ENCODE peak calls at places on chromosomes 12 and 14, in eight cellular contexts. One of them, this sample, is unnamed.
A peak's percentile ranks its signal among the peaks of the same experiment; 100 is the strongest.

GRCh38 chr14:82190812-82191211 is 657.2 kb upstream of the SEL1L start:
- DNase-seq in GM04504: no peak
- DNase-seq in iPS-NIHi11: no peak
- DNase-seq in hypothalamus: no peak
- DNase-seq in HEK293T: no peak
- DNase-seq in endothelial cell: no peak
- DNase-seq in NCI-H510A treated with DMSO at 0.1 percent for 48 hours: no peak
- DNase-seq in ecto neural progenitor cell: no peak
- DNase-seq in this sample: no peak

GRCh38 chr14:104594310-104595046 is 10.1 kb downstream of the TMEM179 start:
- DNase-seq in NCI-H510A treated with DMSO at 0.1 percent for 48 hours: no peak
- DNase-seq in endothelial cell: no peak
- DNase-seq in ecto neural progenitor cell: no peak
- DNase-seq in hypothalamus: no peak
- DNase-seq in iPS-NIHi11: no peak
- DNase-seq in HEK293T: no peak
- DNase-seq in GM04504: no peak
- DNase-seq in this sample: no peak

GRCh38 chr12:7450667-7451066 is 6.7 kb upstream of the CD163L1 start:
- DNase-seq in ecto neural progenitor cell: no peak
- DNase-seq in iPS-NIHi11: no peak
- DNase-seq in endothelial cell: no peak
- DNase-seq in hypothalamus: no peak
- DNase-seq in HEK293T: no peak
- DNase-seq in GM04504: no peak
- DNase-seq in NCI-H510A treated with DMSO at 0.1 percent for 48 hours: no peak
- DNase-seq in this sample: no peak

GRCh38 chr14:52356025-52356424 is 41.9 kb downstream of the PTGER2 start:
- DNase-seq in hypothalamus: no peak
- DNase-seq in iPS-NIHi11: no peak
- DNase-seq in NCI-H510A treated with DMSO at 0.1 percent for 48 hours: peak; percentile 70
- DNase-seq in GM04504: no peak
- DNase-seq in endothelial cell: no peak
- DNase-seq in ecto neural progenitor cell: no peak
- DNase-seq in HEK293T: no peak
- DNase-seq in this sample: peak; percentile 74

GRCh38 chr14:106051790-106052189 is 525.4 kb downstream of the TMEM121 start:
- DNase-seq in HEK293T: no peak
- DNase-seq in hypothalamus: no peak
- DNase-seq in GM04504: no peak
- DNase-seq in ecto neural progenitor cell: no peak
- DNase-seq in NCI-H510A treated with DMSO at 0.1 percent for 48 hours: no peak
- DNase-seq in iPS-NIHi11: no peak
- DNase-seq in endothelial cell: no peak
- DNase-seq in this sample: no peak

GRCh38 chr12:12447837-12448236 is 91.0 kb downstream of the BORCS5 start:
- DNase-seq in endothelial cell: no peak
- DNase-seq in hypothalamus: no peak
- DNase-seq in iPS-NIHi11: no peak
- DNase-seq in ecto neural progenitor cell: no peak
- DNase-seq in NCI-H510A treated with DMSO at 0.1 percent for 48 hours: no peak
- DNase-seq in GM04504: no peak
- DNase-seq in HEK293T: no peak
- DNase-seq in this sample: no peak

GRCh38 chr14:79294506-79294905 is 916.8 kb downstream of the DIO2 start:
- DNase-seq in HEK293T: no peak
- DNase-seq in hypothalamus: no peak
- DNase-seq in NCI-H510A treated with DMSO at 0.1 percent for 48 hours: no peak
- DNase-seq in endothelial cell: no peak
- DNase-seq in ecto neural progenitor cell: no peak
- DNase-seq in GM04504: no peak
- DNase-seq in iPS-NIHi11: no peak
- DNase-seq in this sample: no peak

GRCh38 chr12:4112734-4113396 is 160.7 kb upstream of the CCND2 start:
- DNase-seq in hypothalamus: no peak
- DNase-seq in HEK293T: no peak
- DNase-seq in NCI-H510A treated with DMSO at 0.1 percent for 48 hours: no peak
- DNase-seq in iPS-NIHi11: no peak
- DNase-seq in ecto neural progenitor cell: no peak
- DNase-seq in GM04504: no peak
- DNase-seq in endothelial cell: no peak
- DNase-seq in this sample: no peak

GRCh38 chr12:2961705-2962104 is 2.5 kb downstream of the TEAD4 start:
- DNase-seq in NCI-H510A treated with DMSO at 0.1 percent for 48 hours: no peak
- DNase-seq in ecto neural progenitor cell: no peak
- DNase-seq in endothelial cell: no peak
- DNase-seq in GM04504: no peak
- DNase-seq in hypothalamus: no peak
- DNase-seq in iPS-NIHi11: no peak
- DNase-seq in HEK293T: no peak
- DNase-seq in this sample: no peak

GRCh38 chr14:105528197-105528858 is 1.9 kb downstream of the TMEM121 start:
- DNase-seq in iPS-NIHi11: peak; percentile 97
- DNase-seq in NCI-H510A treated with DMSO at 0.1 percent for 48 hours: peak; percentile 64
- DNase-seq in ecto neural progenitor cell: peak; percentile 83
- DNase-seq in endothelial cell: peak; percentile 84
- DNase-seq in HEK293T: peak; percentile 92
- DNase-seq in hypothalamus: peak; percentile 68
- DNase-seq in GM04504: peak; percentile 32
- DNase-seq in this sample: no peak

GRCh38 chr14:101758913-101759593 is 2.5 kb upstream of the PPP2R5C start:
- DNase-seq in HEK293T: no peak
- DNase-seq in NCI-H510A treated with DMSO at 0.1 percent for 48 hours: no peak
- DNase-seq in iPS-NIHi11: no peak
- DNase-seq in endothelial cell: no peak
- DNase-seq in ecto neural progenitor cell: no peak
- DNase-seq in hypothalamus: no peak
- DNase-seq in GM04504: no peak
- DNase-seq in this sample: no peak

GRCh38 chr12:105079011-105079570 is 5.2 kb downstream of the ALDH1L2 start:
- DNase-seq in iPS-NIHi11: no peak
- DNase-seq in ecto neural progenitor cell: no peak
- DNase-seq in hypothalamus: no peak
- DNase-seq in NCI-H510A treated with DMSO at 0.1 percent for 48 hours: no peak
- DNase-seq in HEK293T: no peak
- DNase-seq in endothelial cell: no peak
- DNase-seq in GM04504: no peak
- DNase-seq in this sample: no peak

GRCh38 chr12:132508248-132508740 is 18.3 kb downstream of the FBRSL1 start:
- DNase-seq in endothelial cell: no peak
- DNase-seq in GM04504: no peak
- DNase-seq in ecto neural progenitor cell: no peak
- DNase-seq in iPS-NIHi11: no peak
- DNase-seq in hypothalamus: no peak
- DNase-seq in HEK293T: no peak
- DNase-seq in NCI-H510A treated with DMSO at 0.1 percent for 48 hours: no peak
- DNase-seq in this sample: no peak

This sample was measured in brain pericyte.